ENCODE peak calls at places on chromosomes 16 and 17, in six cellular contexts. F, B, N, A, Z and D are unnamed samples.

GRCh38 chr16:50635505-50636392 is 45.4 kb downstream of the SNX20 start:
- DNase-seq in F (no peak), B (no peak), N (no peak), A (no peak), Z (no peak), D (peak)

GRCh38 chr17:67427410-67427809 is 50.3 kb downstream of the PITPNC1 start:
- DNase-seq in F (no peak), B (no peak), N (no peak), A (no peak), Z (no peak), D (no peak)

GRCh38 chr17:77320046-77320445 is 179.3 kb downstream of the SEC14L1 start:
- DNase-seq in F (peak), B (no peak), N (no peak), A (no peak), Z (no peak), D (peak)

GRCh38 chr16:50988441-50988840 is 162.6 kb downstream of the SALL1 start:
- DNase-seq in F (no peak), B (no peak), N (no peak), A (no peak), Z (no peak), D (no peak)

GRCh38 chr16:67254809-67255552 is 6.2 kb downstream of the SLC9A5 start:
- DNase-seq in F (no peak), B (no peak), N (no peak), A (no peak), Z (no peak), D (no peak)

GRCh38 chr16:49513040-49513439 is 139.4 kb downstream of the C16orf78 start:
- DNase-seq in F (no peak), B (no peak), N (peak), A (no peak), Z (no peak), D (no peak)

GRCh38 chr16:86249631-86250030 is 260.7 kb upstream of the FOXF1 start:
- DNase-seq in F (no peak), B (no peak), N (no peak), A (no peak), Z (no peak), D (no peak)

GRCh38 chr16:57571098-57571497 is 28.7 kb downstream of the ADGRG5 start:
- DNase-seq in F (no peak), B (no peak), N (no peak), A (no peak), Z (no peak), D (no peak)

GRCh38 chr17:77107506-77108433 is 33.0 kb upstream of the SEC14L1 start:
- DNase-seq in F (peak), B (no peak), N (no peak), A (no peak), Z (no peak), D (no peak)

GRCh38 chr16:3170440-3171180 is 17.4 kb upstream of the OR1F1 start:
- DNase-seq in F (no peak), B (no peak), N (no peak), A (no peak), Z (no peak), D (no peak)